ENCODE peak calls at places on chromosome 14, in four cellular contexts. H, T, O and M are unnamed samples. For H3K36me3, the result is how much of the 10 kb centered on the place peaks cover.

GRCh38 chr14:36556811-36557433 is 25.5 kb downstream of the NKX2-8 start:
- DNase-seq in H (no peak), T (no peak), O (peak), M (peak)

GRCh38 chr14:74835607-74836250 is 40.2 kb downstream of the PROX2 start:
- DNase-seq in H (no peak), T (no peak), O (no peak), M (no peak)

GRCh38 chr14:68627050-68627867 is 165.6 kb downstream of the ZFP36L1 start:
- DNase-seq in H (peak), T (no peak), O (no peak), M (no peak)

GRCh38 chr14:74510955-74511354 is 17.4 kb downstream of the ISCA2 start:
- DNase-seq in H (no peak), T (no peak), O (peak), M (no peak)

GRCh38 chr14:69043598-69044267 is 64.6 kb upstream of the ACTN1 start:
- DNase-seq in H (no peak), T (no peak), O (no peak), M (no peak)

GRCh38 chr14:95488376-95489162 is 27.9 kb downstream of the SYNE3 start:
- DNase-seq in H (no peak), T (no peak), O (no peak), M (no peak)

GRCh38 chr14:81363746-81364400 is 36.3 kb downstream of the STON2 start:
- DNase-seq in H (no peak), T (peak), O (no peak), M (no peak)

GRCh38 chr14:73232984-73233383 is 4.3 kb upstream of the PAPLN start:
- DNase-seq in H (no peak), T (no peak), O (no peak), M (no peak)

GRCh38 chr14:73829526-73830431 is 21.9 kb upstream of the PTGR2 start:
- DNase-seq in H (no peak), T (no peak), O (peak), M (no peak)

GRCh38 chr14:73709904-73710469 is 4.2 kb downstream of the PNMA1 start:
- DNase-seq in H (no peak), T (no peak), O (no peak), M (no peak)

GRCh38 chr14:68703093-68703492 is 89.8 kb downstream of the ZFP36L1 start:
- DNase-seq in H (no peak), T (no peak), O (peak), M (no peak)

GRCh38 chr14:89167705-89168104 is 249.3 kb downstream of the FOXN3 start:
- DNase-seq in H (no peak), T (no peak), O (no peak), M (no peak)

GRCh38 chr14:76647699-76648298 is 113.5 kb upstream of the VASH1 start:
- DNase-seq in H (no peak), T (peak), O (peak), M (peak)

GRCh38 chr14:53692451-53693330 is 263.9 kb downstream of the BMP4 start:
- DNase-seq in H (no peak), T (no peak), O (no peak), M (no peak)

GRCh38 chr14:63174760-63175191 is 29.5 kb upstream of the RHOJ start:
- DNase-seq in H (no peak), T (peak), O (peak), M (peak)

GRCh38 chr14:34722723-34723545 is 8.5 kb upstream of the CFL2 start:
- DNase-seq in H (peak), T (no peak), O (peak), M (peak)

GRCh38 chr14:64758711-64759554 is 54.7 kb downstream of the PLEKHG3 start:
- DNase-seq in H (peak), T (no peak), O (peak), M (peak)

GRCh38 chr14:52095793-52096192 is 26.9 kb upstream of the NID2 start:
- DNase-seq in H (no peak), T (no peak), O (no peak), M (no peak)

GRCh38 chr14:101888182-101888581 is 76.2 kb upstream of the DYNC1H1 start:
- DNase-seq in H (no peak), T (no peak), O (no peak), M (no peak)

GRCh38 chr14:22607291-22607690 is 9.2 kb downstream of the ABHD4 start:
- DNase-seq in H (no peak), T (no peak), O (no peak), M (no peak)

GRCh38 chr14:70665448-70666363 is 24.0 kb downstream of the TTC9 start:
- DNase-seq in H (peak), T (no peak), O (peak), M (no peak)

GRCh38 chr14:72154645-72155378 is 222.6 kb downstream of the RGS6 start:
- DNase-seq in H (no peak), T (no peak), O (no peak), M (no peak)

GRCh38 chr14:71988954-71989353 is 56.7 kb downstream of the RGS6 start:
- DNase-seq in H (no peak), T (no peak), O (no peak), M (no peak)

GRCh38 chr14:74541225-74541624 is 47.7 kb downstream of the ISCA2 start:
- DNase-seq in H (no peak), T (no peak), O (no peak), M (no peak)

GRCh38 chr14:64788706-64789105 is 84.5 kb downstream of the PLEKHG3 start:
- DNase-seq in H (no peak), T (no peak), O (peak), M (no peak)

GRCh38 chr14:27528328-27528727 is 930.5 kb upstream of the NOVA1 start:
- DNase-seq in H (no peak), T (no peak), O (peak), M (no peak)

GRCh38 chr14:62213516-62213915 is 451.3 kb downstream of the SNAPC1 start:
- DNase-seq in H (no peak), T (no peak), O (peak), M (no peak)

GRCh38 chr14:78683206-78683605 is 513.0 kb downstream of the NRXN3 start:
- DNase-seq in H (no peak), T (no peak), O (no peak), M (no peak)

GRCh38 chr14:81400202-81400678 is at the start of gene STON2:
- DNase-seq in H (no peak), T (no peak), O (peak), M (peak)

GRCh38 chr14:106822905-106823304 is 1296.5 kb downstream of the TMEM121 start:
- DNase-seq in H (no peak), T (no peak), O (no peak), M (no peak)

GRCh38 chr14:31568671-31569070 is 7.5 kb downstream of the NUBPL start:
- DNase-seq in H (no peak), T (no peak), O (no peak), M (no peak)

DNA sequence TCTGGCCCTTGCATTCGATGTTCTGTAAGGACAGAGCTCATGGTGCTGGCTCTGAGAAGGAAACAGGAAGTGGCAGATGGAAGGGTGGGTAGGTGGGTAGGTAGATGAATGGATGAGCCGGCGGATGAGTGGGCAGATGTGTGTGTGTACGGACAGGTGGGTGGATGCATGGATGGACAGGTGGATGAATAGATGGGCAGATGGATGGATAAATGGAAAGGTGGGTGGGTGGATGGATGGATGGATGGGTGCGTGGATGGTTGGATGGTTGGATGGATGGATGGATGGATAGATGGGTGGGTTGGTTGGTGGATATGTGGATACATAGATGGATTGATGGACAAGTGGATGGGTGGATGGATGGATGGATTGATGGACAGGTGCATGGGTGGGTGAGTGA is 27.6 kb upstream of the PPP1R13B start:
- DNase-seq in H (no peak), T (no peak), O (no peak), M (no peak)
- H3K36me3 ChIP-seq in H (under half), T (under half), O (under half), M (under half)

GRCh38 chr14:96790211-96790610 is 7.0 kb upstream of the VRK1 start:
- DNase-seq in H (no peak), T (no peak), O (no peak), M (no peak)
- H3K36me3 ChIP-seq in H (under half), T (under half), O (under half), M (under half)

GRCh38 chr14:104788533-104788818 is 7.1 kb downstream of the AKT1 start:
- DNase-seq in H (no peak), T (no peak), O (no peak), M (no peak)
- H3K36me3 ChIP-seq in H (half or more), T (under half), O (under half), M (under half)

GRCh38 chr14:21414137-21414631 is 30.4 kb upstream of the SUPT16H start:
- DNase-seq in H (no peak), T (no peak), O (no peak), M (no peak)
- H3K36me3 ChIP-seq in H (half or more), T (half or more), O (half or more), M (half or more)

DNA sequence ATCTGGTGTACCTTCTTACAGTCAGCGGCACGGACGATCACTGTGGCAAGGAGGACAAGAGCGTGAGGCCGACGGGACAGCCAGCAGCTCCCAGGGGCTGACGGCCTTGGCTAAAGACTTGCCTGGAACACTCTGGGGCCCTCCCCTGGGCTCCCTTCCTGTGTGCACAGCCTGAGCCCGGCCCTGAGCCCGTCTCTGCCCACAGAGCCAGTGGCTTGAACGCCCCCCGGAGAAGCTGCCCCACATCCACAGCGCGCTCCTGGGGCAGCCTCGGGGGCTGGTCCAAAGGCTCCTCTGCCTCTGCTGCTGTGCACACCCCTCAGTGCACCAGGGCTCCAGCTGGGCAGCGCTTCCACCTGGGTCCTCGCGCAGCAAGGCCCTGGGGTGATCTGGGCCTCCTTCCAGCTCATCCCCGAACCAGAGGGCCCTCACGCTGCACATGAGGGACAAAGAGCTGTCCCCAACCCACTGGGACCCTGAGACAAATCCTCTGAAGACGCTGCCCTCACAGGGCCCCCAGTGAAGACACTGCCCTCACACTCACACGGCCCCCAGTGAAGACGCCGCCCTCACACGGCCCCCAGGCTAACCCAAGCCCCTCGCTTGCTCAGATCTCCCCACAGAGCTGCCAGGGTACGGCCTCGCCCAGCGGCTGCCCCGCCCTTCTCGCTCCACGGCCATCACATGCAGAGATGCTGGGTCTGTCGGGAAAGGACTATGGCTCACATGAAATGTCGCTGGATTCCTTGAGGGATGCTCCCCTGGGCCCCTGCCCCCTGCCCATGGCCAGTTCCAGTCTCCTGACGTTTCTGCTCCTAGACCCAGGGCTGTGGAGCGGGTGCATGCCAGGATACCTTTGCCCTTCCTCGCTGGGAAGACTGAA is 22.2 kb downstream of the AMN start:
- DNase-seq in H (no peak), T (no peak), O (no peak), M (no peak)
- H3K36me3 ChIP-seq in H (half or more), T (half or more), O (under half), M (half or more)

GRCh38 chr14:100365741-100366140 is 42.6 kb downstream of the SLC25A47 start:
- DNase-seq in H (no peak), T (no peak), O (no peak), M (no peak)
- H3K36me3 ChIP-seq in H (half or more), T (under half), O (under half), M (under half)

GRCh38 chr14:91273273-91273884 is 28.9 kb upstream of the GPR68 start:
- DNase-seq in H (no peak), T (no peak), O (no peak), M (no peak)
- H3K36me3 ChIP-seq in H (under half), T (half or more), O (under half), M (under half)